ENCODE peak calls at places on chromosomes 13 and 19, in four cellular contexts. One of them, this sample, is unnamed.

GRCh38 chr13:43030548-43030947 is 7.2 kb downstream of the DNAJC15 start:
- DNase-seq in K562: no peak
- DNase-seq in HepG2: no peak
- DNase-seq in H1: no peak
- DNase-seq in this sample: no peak

GRCh38 chr19:54364775-54365257 is at the start of gene LAIR1:
- DNase-seq in K562: no peak
- DNase-seq in H1: no peak
- DNase-seq in HepG2: no peak
- DNase-seq in this sample: no peak

GRCh38 chr13:27182844-27183497 is 11.4 kb upstream of the USP12 start:
- DNase-seq in H1: no peak
- DNase-seq in HepG2: peak; percentile 67
- DNase-seq in K562: peak; percentile 88
- DNase-seq in this sample: peak; percentile 89

GRCh38 chr19:33578697-33579096 is 43.1 kb upstream of the CHST8 start:
- DNase-seq in K562: no peak
- DNase-seq in H1: no peak
- DNase-seq in HepG2: no peak
- DNase-seq in this sample: no peak

GRCh38 chr13:89361909-89362308 is 1690.7 kb downstream of the SLITRK5 start:
- DNase-seq in H1: no peak
- DNase-seq in HepG2: no peak
- DNase-seq in K562: no peak
- DNase-seq in this sample: peak; percentile 26

GRCh38 chr19:39202998-39203355 is 1.1 kb downstream of the SYCN start:
- DNase-seq in H1: no peak
- DNase-seq in K562: no peak
- DNase-seq in HepG2: no peak
- DNase-seq in this sample: no peak

GRCh38 chr13:94641432-94641941 is 39.8 kb downstream of the GPR180 start:
- DNase-seq in HepG2: no peak
- DNase-seq in H1: no peak
- DNase-seq in K562: no peak
- DNase-seq in this sample: peak; percentile 86

GRCh38 chr19:51681286-51681956 is 11.7 kb upstream of the SPACA6 start:
- DNase-seq in H1: no peak
- DNase-seq in HepG2: no peak
- DNase-seq in K562: no peak
- DNase-seq in this sample: no peak

GRCh38 chr19:50357178-50358100 is 8.0 kb downstream of the NAPSA start:
- DNase-seq in K562: peak; percentile 93
- DNase-seq in H1: peak; percentile 56
- DNase-seq in HepG2: peak; percentile 52
- DNase-seq in this sample: peak; percentile 72

GRCh38 chr13:27960362-27961226 is 8.5 kb downstream of the CDX2 start:
- DNase-seq in HepG2: peak; percentile 97
- DNase-seq in H1: no peak
- DNase-seq in K562: peak; percentile 43
- DNase-seq in this sample: no peak

GRCh38 chr13:114077121-114077937 is 55.1 kb downstream of the RASA3 start:
- DNase-seq in H1: no peak
- DNase-seq in HepG2: no peak
- DNase-seq in K562: no peak
- DNase-seq in this sample: no peak

GRCh38 chr19:44532819-44533218 is 3.3 kb upstream of the CEACAM20 start:
- DNase-seq in HepG2: no peak
- DNase-seq in K562: no peak
- DNase-seq in H1: no peak
- DNase-seq in this sample: no peak

GRCh38 chr13:113930711-113931637 is 42.9 kb downstream of the C13orf46 start:
- DNase-seq in K562: no peak
- DNase-seq in H1: no peak
- DNase-seq in HepG2: no peak
- DNase-seq in this sample: no peak

GRCh38 chr13:75771818-75772217 is 135.7 kb downstream of the LMO7 start:
- DNase-seq in H1: no peak
- DNase-seq in K562: no peak
- DNase-seq in HepG2: no peak
- DNase-seq in this sample: peak; percentile 44

GRCh38 chr19:16326401-16327130 is 1.9 kb downstream of the KLF2 start:
- DNase-seq in HepG2: no peak
- DNase-seq in K562: no peak
- DNase-seq in H1: no peak
- DNase-seq in this sample: peak; percentile 38

GRCh38 chr13:41159174-41159573 is 26.6 kb upstream of the KBTBD6 start:
- DNase-seq in H1: no peak
- DNase-seq in K562: no peak
- DNase-seq in HepG2: no peak
- DNase-seq in this sample: no peak

GRCh38 chr19:18332917-18333530 is 7.4 kb upstream of the PGPEP1 start:
- DNase-seq in H1: no peak
- DNase-seq in K562: no peak
- DNase-seq in HepG2: peak; percentile 37
- DNase-seq in this sample: no peak

GRCh38 chr19:29259153-29259552 is 46.2 kb upstream of the UQCRFS1 start:
- DNase-seq in K562: peak; percentile 39
- DNase-seq in HepG2: no peak
- DNase-seq in H1: no peak
- DNase-seq in this sample: no peak

GRCh38 chr19:15584095-15584494 is 30.9 kb upstream of the CYP4F8 start:
- DNase-seq in H1: no peak
- DNase-seq in HepG2: no peak
- DNase-seq in K562: no peak
- DNase-seq in this sample: no peak

GRCh38 chr13:89865331-89865833 is 1482.1 kb upstream of the MIR17HG start:
- DNase-seq in H1: no peak
- DNase-seq in K562: no peak
- DNase-seq in HepG2: no peak
- DNase-seq in this sample: no peak

GRCh38 chr19:6731822-6732221 is 5.6 kb downstream of the GPR108 start:
- DNase-seq in H1: no peak
- DNase-seq in K562: no peak
- DNase-seq in HepG2: no peak
- DNase-seq in this sample: no peak

GRCh38 chr13:111210082-111210481 is 95.0 kb downstream of the ARHGEF7 start:
- DNase-seq in K562: no peak
- DNase-seq in H1: no peak
- DNase-seq in HepG2: no peak
- DNase-seq in this sample: no peak

GRCh38 chr13:111210488-111210887 is 95.4 kb downstream of the ARHGEF7 start:
- DNase-seq in H1: no peak
- DNase-seq in K562: no peak
- DNase-seq in HepG2: no peak
- DNase-seq in this sample: peak; percentile 75

GRCh38 chr13:111211789-111212516 is 96.8 kb downstream of the ARHGEF7 start:
- DNase-seq in H1: peak; percentile 57
- DNase-seq in K562: no peak
- DNase-seq in HepG2: no peak
- DNase-seq in this sample: peak; percentile 55

GRCh38 chr13:111209613-111210012 is 94.5 kb downstream of the ARHGEF7 start:
- DNase-seq in H1: no peak
- DNase-seq in HepG2: no peak
- DNase-seq in K562: no peak
- DNase-seq in this sample: no peak

GRCh38 chr13:111210945-111211469 is 95.9 kb downstream of the ARHGEF7 start:
- DNase-seq in HepG2: no peak
- DNase-seq in H1: no peak
- DNase-seq in K562: no peak
- DNase-seq in this sample: no peak
- TF ChIP-seq JUN in HepG2: no peak
- TF ChIP-seq JUN in H1: no peak
- TF ChIP-seq JUN in K562: no peak
- TF ChIP-seq JUN in this sample: no peak

GRCh38 chr19:42420055-42420544 is 7.1 kb downstream of the LIPE start:
- DNase-seq in H1: no peak
- DNase-seq in K562: peak; percentile 82
- DNase-seq in HepG2: peak; percentile 80
- DNase-seq in this sample: peak; percentile 36

GRCh38 chr19:42422092-42422575 is 5.1 kb downstream of the LIPE start:
- DNase-seq in HepG2: no peak
- DNase-seq in K562: no peak
- DNase-seq in H1: no peak
- DNase-seq in this sample: no peak

GRCh38 chr19:42421101-42421500 is 6.1 kb downstream of the LIPE start:
- DNase-seq in K562: no peak
- DNase-seq in HepG2: no peak
- DNase-seq in H1: no peak
- DNase-seq in this sample: no peak

GRCh38 chr19:42421591-42422031 is 5.6 kb downstream of the LIPE start:
- DNase-seq in K562: no peak
- DNase-seq in HepG2: no peak
- DNase-seq in H1: no peak
- DNase-seq in this sample: peak; percentile 35

DNA sequence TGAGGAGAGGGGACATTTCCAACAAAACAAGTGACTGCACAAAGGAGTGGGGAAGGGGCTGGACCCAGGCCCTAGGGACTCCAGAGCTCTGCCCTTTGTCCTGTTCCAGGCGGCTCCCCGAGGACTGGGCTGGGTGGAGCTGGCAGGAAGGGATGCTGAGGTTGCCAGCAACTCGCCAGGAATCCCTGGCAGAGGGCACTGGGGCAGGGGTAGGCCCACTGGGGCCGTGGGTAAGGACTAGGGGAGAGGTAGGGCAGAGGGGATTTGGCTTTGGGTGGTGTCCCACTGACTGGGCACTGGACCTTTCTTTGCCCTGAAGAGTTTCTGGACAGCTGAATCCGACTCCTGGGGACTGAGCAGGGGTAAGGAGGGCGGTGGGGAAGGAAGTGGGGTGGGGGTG is 7.9 kb downstream of the LIPE start:
- DNase-seq in HepG2: no peak
- DNase-seq in H1: no peak
- DNase-seq in K562: no peak
- DNase-seq in this sample: no peak
- TF ChIP-seq POLR2AphosphoS5 in HepG2: no peak
- TF ChIP-seq POLR2AphosphoS5 in H1: no peak
- TF ChIP-seq POLR2AphosphoS5 in K562: no peak
- TF ChIP-seq POLR2AphosphoS5 in this sample: no peak

GRCh38 chr13:67772807-67773453 is 542.8 kb upstream of the PCDH9 start:
- DNase-seq in K562: no peak
- DNase-seq in HepG2: no peak
- DNase-seq in H1: no peak
- DNase-seq in this sample: no peak
- TF ChIP-seq JUN in K562: no peak
- TF ChIP-seq JUN in HepG2: no peak
- TF ChIP-seq JUN in H1: no peak
- TF ChIP-seq JUN in this sample: no peak

GRCh38 chr19:3720533-3720917 is 12.3 kb downstream of the TJP3 start:
- DNase-seq in H1: no peak
- DNase-seq in K562: peak; percentile 58
- DNase-seq in HepG2: no peak
- DNase-seq in this sample: no peak
- TF ChIP-seq POLR2AphosphoS5 in H1: no peak
- TF ChIP-seq POLR2AphosphoS5 in K562: no peak
- TF ChIP-seq POLR2AphosphoS5 in HepG2: no peak
- TF ChIP-seq POLR2AphosphoS5 in this sample: no peak